ENCODE peak calls at places on chromosomes 16 and 17, in five cellular contexts. A, R, N, K and E are unnamed samples.

GRCh38 chr17:78993241-78993956 is 13.7 kb upstream of the LGALS3BP start:
- DNase-seq in A (no peak), R (no peak), K (no peak), N (peak; percentile 94), E (peak; percentile 75)

GRCh38 chr17:2279707-2280106 is 23.9 kb downstream of the SMG6 start:
- DNase-seq in R (no peak), N (no peak), A (no peak), K (no peak), E (no peak)

GRCh38 chr17:75476752-75477492 is 20.5 kb downstream of the TMEM94 start:
- DNase-seq in R (no peak), K (no peak), A (no peak), N (no peak), E (no peak)

GRCh38 chr17:10754861-10755591 is 25.2 kb upstream of the TMEM220 start:
- DNase-seq in N (peak; percentile 58), A (no peak), R (no peak), K (no peak), E (no peak)

GRCh38 chr16:31148281-31148728 is 1.6 kb downstream of the PRSS36 start:
- DNase-seq in A (no peak), R (no peak), N (peak; percentile 82), K (no peak), E (no peak)

GRCh38 chr17:42122371-42123303 is at the start of gene HSPB9:
- DNase-seq in R (no peak), K (no peak), A (no peak), N (peak; percentile 86), E (no peak)

GRCh38 chr17:81315170-81315884 is 20.2 kb upstream of the SLC38A10 start:
- DNase-seq in R (no peak), K (no peak), A (peak; percentile 50), N (no peak), E (no peak)

GRCh38 chr17:40824015-40824832 is 1.8 kb upstream of the KRT10 start:
- DNase-seq in N (no peak), R (no peak), K (no peak), A (no peak), E (no peak)

GRCh38 chr16:66523861-66524354 is 26.0 kb downstream of the TK2 start:
- DNase-seq in R (no peak), N (no peak), K (no peak), A (no peak), E (no peak)

GRCh38 chr17:57586099-57586702 is 158.9 kb downstream of the CCDC182 start:
- DNase-seq in K (no peak), N (no peak), A (no peak), R (no peak), E (no peak)